ENCODE peak calls at places on chromosomes 1 and 21, in eight cellular contexts. O is HCEC 1CT; M is heart right ventricle; Q is left ventricle myocardium inferior; J is hepatocyte; F is central memory CD4-positive, alpha-beta T cell; Z is Calu3; G is HFFc6. H is an unnamed sample.

GRCh38 chr1:30868833-30869435 is 39.6 kb downstream of the SDC3 start:
- DNase-seq in O (no peak), M (no peak), Q (no peak), J (no peak), F (no peak), Z (no peak), G (no peak), H (no peak)

GRCh38 chr21:32958288-32958992 is 67.3 kb upstream of the OLIG2 start:
- DNase-seq in O (no peak), M (no peak), Q (no peak), J (no peak), F (no peak), Z (peak), G (no peak), H (no peak)

GRCh38 chr1:162210171-162210570 is 140.7 kb downstream of the NOS1AP start:
- DNase-seq in O (no peak), M (no peak), Q (no peak), J (peak), F (no peak), Z (no peak), G (no peak), H (no peak)

GRCh38 chr21:34129039-34129891 is 55.9 kb downstream of the MRPS6 start:
- DNase-seq in O (peak), M (peak), Q (peak), J (peak), F (peak), Z (no peak), G (peak), H (peak)

GRCh38 chr1:4699724-4700301 is 45.4 kb downstream of the AJAP1 start:
- DNase-seq in O (no peak), M (no peak), Q (no peak), J (no peak), F (no peak), Z (no peak), G (no peak), H (no peak)

GRCh38 chr1:3052501-3052900 is 16.5 kb upstream of the PRDM16 start:
- DNase-seq in O (no peak), M (no peak), Q (no peak), J (no peak), F (no peak), Z (no peak), G (no peak), H (no peak)

GRCh38 chr1:203926025-203926540 is 64.7 kb downstream of the SNRPE start:
- DNase-seq in O (peak), M (no peak), Q (no peak), J (no peak), F (no peak), Z (no peak), G (peak), H (no peak)

GRCh38 chr1:67642694-67643093 is 42.3 kb upstream of the GADD45A start:
- DNase-seq in O (no peak), M (peak), Q (no peak), J (no peak), F (no peak), Z (no peak), G (no peak), H (no peak)

GRCh38 chr1:38043036-38043747 is 3.4 kb downstream of the POU3F1 start:
- DNase-seq in O (no peak), M (no peak), Q (no peak), J (no peak), F (no peak), Z (no peak), G (no peak), H (no peak)

GRCh38 chr1:19863804-19864203 is 18.4 kb upstream of the OTUD3 start:
- DNase-seq in O (peak), M (no peak), Q (no peak), J (peak), F (no peak), Z (peak), G (peak), H (no peak)